ENCODE peak calls at places on chromosomes 12 and 14, in six cellular contexts. Y, O, P, E, L and J are unnamed samples.

GRCh38 chr12:25829192-25829591 is 129.3 kb upstream of the RASSF8 start:
- DNase-seq in Y (peak; percentile 66), O (no peak), P (no peak), E (no peak), L (no peak), J (no peak)

GRCh38 chr12:109385339-109386078 is 37.8 kb downstream of the MYO1H start:
- DNase-seq in Y (no peak), O (no peak), P (no peak), E (peak; percentile 5), L (no peak), J (no peak)

GRCh38 chr12:121284551-121285390 is 11.7 kb downstream of the CAMKK2 start:
- DNase-seq in Y (no peak), O (no peak), P (no peak), E (no peak), L (no peak), J (no peak)

GRCh38 chr14:51666070-51666469 is 14.4 kb downstream of the FRMD6 start:
- DNase-seq in Y (no peak), O (no peak), P (no peak), E (no peak), L (no peak), J (no peak)

GRCh38 chr14:104552738-104553125 is 26.8 kb upstream of the C14orf180 start:
- DNase-seq in Y (no peak), O (no peak), P (no peak), E (no peak), L (no peak), J (no peak)

GRCh38 chr12:117790948-117791347 is 177.8 kb downstream of the KSR2 start:
- DNase-seq in Y (no peak), O (no peak), P (no peak), E (no peak), L (no peak), J (no peak)

GRCh38 chr14:104800600-104801283 is at the start of gene ZBTB42:
- DNase-seq in Y (peak; percentile 95), O (peak; percentile 61), P (no peak), E (peak; percentile 74), L (no peak), J (peak; percentile 67)

GRCh38 chr12:76020281-76020680 is 11.3 kb downstream of the PHLDA1 start:
- DNase-seq in Y (peak; percentile 14), O (peak; percentile 9), P (peak; percentile 29), E (peak; percentile 87), L (no peak), J (peak; percentile 56)

GRCh38 chr14:93536945-93537344 is 106.2 kb downstream of the UNC79 start:
- DNase-seq in Y (no peak), O (no peak), P (no peak), E (no peak), L (no peak), J (no peak)

GRCh38 chr12:57513266-57513665 is 7.0 kb downstream of the DDIT3 start:
- DNase-seq in Y (no peak), O (no peak), P (no peak), E (no peak), L (no peak), J (no peak)

GRCh38 chr12:123813349-123813748 is 51.2 kb downstream of the DNAH10 start:
- DNase-seq in Y (no peak), O (no peak), P (no peak), E (no peak), L (no peak), J (no peak)

GRCh38 chr12:123516221-123516780 is 17.2 kb downstream of the RILPL1 start:
- DNase-seq in Y (no peak), O (no peak), P (no peak), E (no peak), L (no peak), J (no peak)

GRCh38 chr12:67434653-67435375 is 165.7 kb downstream of the CAND1 start:
- DNase-seq in Y (no peak), O (no peak), P (no peak), E (no peak), L (no peak), J (no peak)

GRCh38 chr12:98464155-98464554 is 51.2 kb upstream of the TMPO start:
- DNase-seq in Y (no peak), O (no peak), P (no peak), E (no peak), L (no peak), J (no peak)

GRCh38 chr12:7934560-7935463 is 1.2 kb downstream of the SLC2A3 start:
- DNase-seq in Y (no peak), O (no peak), P (no peak), E (no peak), L (no peak), J (no peak)

GRCh38 chr12:104201238-104202001 is 14.2 kb upstream of the TXNRD1 start:
- DNase-seq in Y (peak; percentile 39), O (peak; percentile 30), P (no peak), E (peak; percentile 48), L (no peak), J (peak; percentile 43)

GRCh38 chr14:55547650-55548315 is 32.2 kb upstream of the KTN1 start:
- DNase-seq in Y (no peak), O (no peak), P (no peak), E (no peak), L (no peak), J (no peak)

GRCh38 chr12:4240161-4240783 is 33.3 kb upstream of the CCND2 start:
- DNase-seq in Y (no peak), O (no peak), P (no peak), E (no peak), L (no peak), J (no peak)

GRCh38 chr14:37253905-37254304 is 56.2 kb downstream of the MIPOL1 start:
- DNase-seq in Y (no peak), O (no peak), P (no peak), E (no peak), L (no peak), J (no peak)

GRCh38 chr12:13609874-13610273 is 371.5 kb downstream of the GRIN2B start:
- DNase-seq in Y (no peak), O (no peak), P (no peak), E (no peak), L (no peak), J (no peak)

GRCh38 chr12:67306712-67307111 is 37.6 kb downstream of the CAND1 start:
- DNase-seq in Y (no peak), O (no peak), P (no peak), E (no peak), L (no peak), J (no peak)

GRCh38 chr12:108798551-108799221 is 58.7 kb downstream of the SSH1 start:
- DNase-seq in Y (no peak), O (no peak), P (no peak), E (no peak), L (no peak), J (no peak)

GRCh38 chr12:106585862-106586534 is 3.2 kb downstream of the RFX4 start:
- DNase-seq in Y (no peak), O (no peak), P (no peak), E (no peak), L (no peak), J (no peak)

GRCh38 chr12:132622437-132623071 is 4.0 kb downstream of the P2RX2 start:
- DNase-seq in Y (no peak), O (no peak), P (no peak), E (no peak), L (no peak), J (no peak)

GRCh38 chr14:50941151-50941550 is 3.1 kb downstream of the PYGL start:
- DNase-seq in Y (no peak), O (no peak), P (no peak), E (no peak), L (no peak), J (no peak)

GRCh38 chr12:120402217-120402616 is 33.3 kb upstream of the MSI1 start:
- DNase-seq in Y (no peak), O (no peak), P (no peak), E (no peak), L (no peak), J (no peak)

GRCh38 chr12:64180951-64181350 is 41.1 kb downstream of the KICS2 start:
- DNase-seq in Y (no peak), O (no peak), P (no peak), E (no peak), L (no peak), J (no peak)